ENCODE peak calls at places on chromosomes 1 and 21, in six cellular contexts. M, I, J, K, A and S are unnamed samples.

GRCh38 chr1:204147392-204148097 is 4.3 kb downstream of the ETNK2 start:
- DNase-seq in K (no peak), J (no peak), I (no peak), A (no peak), M (no peak), S (no peak)

GRCh38 chr1:222736470-222736869 is 532 bp upstream of the FAM177B start:
- DNase-seq in J (no peak), K (no peak), M (no peak), I (no peak), A (no peak), S (no peak)

GRCh38 chr1:198876371-198876871 is 237.6 kb downstream of the PTPRC start:
- DNase-seq in M (no peak), K (no peak), I (no peak), J (peak), A (no peak), S (no peak)

GRCh38 chr1:60923287-60924110 is 158.9 kb upstream of the NFIA start:
- DNase-seq in M (no peak), J (no peak), A (no peak), I (no peak), K (no peak), S (no peak)

GRCh38 chr1:212600980-212601379 is 7.6 kb upstream of the ATF3 start:
- DNase-seq in I (peak), J (no peak), M (no peak), K (no peak), A (no peak), S (peak)

GRCh38 chr1:13549521-13549920 is 34.1 kb upstream of the PDPN start:
- DNase-seq in A (no peak), M (no peak), K (no peak), I (no peak), J (no peak), S (no peak)

GRCh38 chr1:202154766-202155477 is 5.5 kb downstream of the PTPN7 start:
- DNase-seq in K (peak), A (peak), M (no peak), I (peak), J (peak), S (peak)

GRCh38 chr1:240635466-240636256 is 23.7 kb upstream of the GREM2 start:
- DNase-seq in I (peak), J (no peak), A (no peak), M (no peak), K (no peak), S (no peak)

GRCh38 chr1:113073457-113073950 is 506 bp downstream of the LRIG2 start:
- DNase-seq in I (peak), J (peak), A (no peak), K (peak), M (no peak), S (no peak)

GRCh38 chr1:204402391-204402790 is 9.2 kb downstream of the PPP1R15B start:
- DNase-seq in K (no peak), M (no peak), J (no peak), I (no peak), A (no peak), S (no peak)

GRCh38 chr1:246753670-246754535 is 29.7 kb downstream of the SCCPDH start:
- DNase-seq in I (peak), K (peak), J (peak), A (peak), M (peak), S (peak)

GRCh38 chr21:36193200-36193599 is 36.6 kb downstream of the DOP1B start:
- DNase-seq in K (no peak), A (no peak), I (no peak), J (no peak), M (no peak), S (no peak)

GRCh38 chr1:50775740-50776139 is 184.3 kb downstream of the FAF1 start:
- DNase-seq in M (no peak), J (no peak), K (no peak), I (no peak), A (no peak), S (no peak)

GRCh38 chr1:215517441-215517891 is 49.6 kb upstream of the KCTD3 start:
- DNase-seq in K (peak), A (no peak), I (peak), J (peak), M (no peak), S (no peak)

GRCh38 chr1:211327341-211327921 is 798 bp downstream of the TRAF5 start:
- DNase-seq in J (no peak), M (no peak), I (peak), A (peak), K (no peak), S (peak)

GRCh38 chr1:246492611-246493245 is 14.4 kb downstream of the SMYD3 start:
- DNase-seq in J (peak), K (peak), I (peak), A (no peak), M (no peak), S (peak)

GRCh38 chr21:42366292-42367010 is at the start of gene TFF1:
- DNase-seq in M (no peak), A (no peak), I (no peak), K (no peak), J (no peak), S (no peak)

GRCh38 chr1:119582801-119583200 is 65.3 kb downstream of the ZNF697 start:
- DNase-seq in I (peak), J (peak), M (no peak), K (peak), A (no peak), S (peak)
- TF ChIP-seq CTCF in I (peak), J (no peak), M (no peak), K (peak), A (no peak), S (no peak)

DNA sequence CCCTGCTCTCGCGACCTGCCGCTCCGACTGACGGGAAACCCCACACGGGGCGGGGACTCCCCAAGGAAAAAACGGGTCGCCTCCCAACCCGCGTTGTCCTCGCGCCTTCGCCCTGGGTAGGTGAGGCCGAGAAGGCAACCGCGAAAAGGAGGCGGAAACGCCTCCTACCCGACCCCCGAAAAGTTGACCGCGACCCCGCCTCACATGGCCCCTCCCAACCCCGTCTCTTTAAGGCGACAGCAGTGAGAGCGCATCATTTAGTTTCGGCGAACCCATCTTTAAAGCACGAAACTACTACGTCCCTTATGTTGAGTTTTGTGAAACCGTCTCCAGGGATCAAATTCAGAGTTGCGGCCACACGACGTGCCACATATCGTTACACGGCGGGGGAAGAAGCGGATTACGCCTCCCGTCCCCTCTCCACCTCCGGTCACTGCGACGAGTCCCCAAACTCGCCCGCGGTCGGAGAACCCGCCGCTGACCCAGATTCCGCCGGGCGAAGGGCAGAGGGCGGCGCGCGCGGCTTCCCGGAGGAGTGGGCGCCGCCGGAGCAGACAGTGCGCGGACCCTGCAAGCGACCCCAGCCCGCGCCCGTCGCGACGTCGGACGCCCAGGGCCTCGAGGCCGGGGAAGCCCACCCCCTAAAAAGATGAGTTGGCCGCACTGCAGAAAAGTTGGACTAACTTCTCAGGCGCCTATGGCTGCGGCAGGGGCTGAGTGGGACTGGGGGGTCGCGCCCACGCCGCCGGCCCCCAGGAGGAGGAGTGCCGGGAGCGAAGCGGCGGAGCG is 1.1 kb downstream of the ANP32E start:
- DNase-seq in A (peak), I (peak), J (peak), M (peak), K (no peak), S (peak)
- TF ChIP-seq CTCF in A (no peak), I (no peak), J (no peak), M (no peak), K (no peak), S (no peak)

GRCh38 chr1:34779962-34780361 is 1.1 kb upstream of the GJB3 start:
- DNase-seq in M (no peak), A (no peak), K (no peak), J (no peak), I (no peak), S (no peak)

GRCh38 chr1:34780528-34780927 is 486 bp upstream of the GJB3 start:
- DNase-seq in M (no peak), I (no peak), K (no peak), A (no peak), J (no peak), S (no peak)

GRCh38 chr1:34779526-34779925 is 1.5 kb upstream of the GJB3 start:
- DNase-seq in I (no peak), M (no peak), A (no peak), K (no peak), J (no peak), S (no peak)

GRCh38 chr1:34781071-34781843 is at the start of gene GJB3:
- DNase-seq in A (peak), I (no peak), M (no peak), J (peak), K (no peak), S (peak)

DNA sequence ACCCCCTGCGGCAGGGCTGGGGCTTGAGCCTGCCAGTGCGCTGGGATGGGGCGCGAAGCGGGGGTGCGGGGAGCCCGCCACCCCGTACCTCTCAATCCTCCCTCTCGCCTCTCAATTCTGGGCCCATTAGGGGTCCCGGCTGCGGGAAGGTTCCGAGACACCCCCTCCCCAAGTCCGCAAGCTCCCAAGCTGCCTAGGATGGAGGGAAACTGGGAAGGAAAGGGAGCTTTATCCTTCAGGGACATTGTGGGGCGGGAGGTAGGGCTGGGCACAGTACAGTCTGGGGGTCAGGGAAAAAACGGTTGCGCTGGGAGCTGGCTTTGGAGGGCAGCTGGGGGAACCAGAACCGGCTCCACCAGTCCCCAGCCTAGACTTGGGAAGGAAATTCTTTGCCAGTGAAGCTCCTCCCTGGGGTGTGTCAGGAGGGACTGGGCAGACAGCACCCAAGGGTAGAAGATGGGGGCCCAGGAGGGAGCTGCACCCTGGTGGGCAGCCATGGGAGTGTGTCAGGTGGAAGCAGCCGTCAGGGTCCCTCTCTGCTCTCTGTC is 904 bp downstream of the GJB3 start:
- DNase-seq in I (no peak), A (no peak), K (no peak), M (no peak), J (no peak), S (no peak)
- TF ChIP-seq CTCF in I (no peak), A (no peak), K (no peak), M (no peak), J (peak), S (no peak)

GRCh38 chr1:153771841-153772593 is 3.2 kb upstream of the SLC27A3 start:
- DNase-seq in M (no peak), K (no peak), A (no peak), J (peak), I (no peak), S (peak)
- TF ChIP-seq CTCF in M (no peak), K (peak), A (no peak), J (peak), I (peak), S (no peak)

GRCh38 chr1:183234660-183235476 is 48.8 kb downstream of the LAMC2 start:
- DNase-seq in M (peak), K (peak), J (peak), I (peak), A (no peak), S (no peak)
- TF ChIP-seq CTCF in M (no peak), K (peak), J (peak), I (peak), A (peak), S (peak)

GRCh38 chr1:67489643-67490042 is 59.4 kb upstream of the SERBP1 start:
- DNase-seq in K (no peak), I (peak), A (peak), J (no peak), M (no peak), S (peak)
- TF ChIP-seq CTCF in K (peak), I (peak), A (no peak), J (no peak), M (no peak), S (no peak)

GRCh38 chr1:237799762-237800474 is 90.8 kb downstream of the ZP4 start:
- DNase-seq in J (peak), A (no peak), I (no peak), M (no peak), K (no peak), S (peak)
- TF ChIP-seq CTCF in J (no peak), A (no peak), I (no peak), M (no peak), K (no peak), S (peak)

GRCh38 chr1:48225579-48225978 is 3.1 kb downstream of the SLC5A9 start:
- DNase-seq in A (no peak), J (no peak), M (no peak), I (no peak), K (no peak), S (no peak)

GRCh38 chr1:48229309-48229708 is 6.8 kb downstream of the SLC5A9 start:
- DNase-seq in I (no peak), A (no peak), K (no peak), J (no peak), M (no peak), S (no peak)

GRCh38 chr1:48227165-48228013 is 4.9 kb downstream of the SLC5A9 start:
- DNase-seq in J (no peak), M (no peak), K (no peak), I (no peak), A (no peak), S (peak)

GRCh38 chr1:48232722-48233121 is 10.2 kb downstream of the SLC5A9 start:
- DNase-seq in K (no peak), A (no peak), I (no peak), J (no peak), M (no peak), S (no peak)

GRCh38 chr1:48228156-48228555 is 5.6 kb downstream of the SLC5A9 start:
- DNase-seq in J (peak), A (no peak), M (no peak), K (no peak), I (no peak), S (no peak)
- TF ChIP-seq CTCF in J (no peak), A (no peak), M (no peak), K (no peak), I (peak), S (no peak)

DNA sequence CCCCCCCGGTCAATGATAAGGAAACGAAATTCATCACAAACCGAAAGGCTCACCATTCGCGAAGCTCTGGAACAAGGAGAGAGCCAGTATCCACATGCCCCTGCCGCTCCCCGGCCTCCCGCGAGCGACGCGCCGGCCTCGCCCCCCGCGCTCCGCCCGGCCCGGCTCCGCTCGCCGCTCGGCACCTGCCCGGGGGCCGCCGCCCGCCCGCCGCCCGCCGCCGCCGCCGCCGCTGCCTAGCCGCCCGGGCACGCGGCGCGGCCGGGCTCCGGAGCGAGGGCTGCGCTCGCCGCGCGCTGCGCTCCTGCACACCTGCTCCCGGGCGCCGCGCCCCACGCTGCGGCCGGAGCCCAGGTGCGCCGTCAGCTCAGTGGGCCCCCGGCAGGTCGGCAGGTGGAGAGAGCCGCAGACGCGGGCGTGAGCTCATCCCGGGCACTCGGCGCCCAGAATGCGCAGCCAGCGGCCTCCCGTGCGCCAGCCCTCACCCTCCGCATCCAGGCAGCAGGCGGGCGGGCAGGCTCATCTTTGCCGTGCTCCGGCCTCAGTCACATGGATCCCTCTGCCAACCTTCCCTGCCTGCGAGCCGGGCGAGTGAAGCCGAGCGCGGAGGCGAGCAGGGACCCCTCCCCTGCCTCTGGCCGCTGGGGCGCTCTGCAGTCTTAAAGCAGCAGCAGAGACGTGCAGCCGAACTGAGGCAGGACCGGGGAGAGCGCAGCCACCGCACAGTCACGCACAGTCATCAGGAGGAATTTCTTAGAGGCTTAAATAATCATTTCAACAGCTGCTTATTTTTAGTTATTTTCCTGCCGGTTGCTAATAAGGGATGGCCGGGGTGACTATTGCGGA is at the start of gene DSCAM:
- DNase-seq in K (no peak), A (no peak), I (no peak), J (peak), M (no peak), S (no peak)
- TF ChIP-seq CTCF in K (no peak), A (no peak), I (no peak), J (no peak), M (no peak), S (no peak)

GRCh38 chr1:167541610-167542009 is 12.0 kb downstream of the CREG1 start:
- DNase-seq in A (no peak), J (no peak), M (no peak), I (no peak), K (no peak), S (no peak)

GRCh38 chr1:167541013-167541412 is 12.5 kb downstream of the CREG1 start:
- DNase-seq in J (no peak), A (no peak), M (no peak), I (no peak), K (no peak), S (no peak)

GRCh38 chr1:167544447-167544846 is 9.1 kb downstream of the CREG1 start:
- DNase-seq in J (no peak), M (no peak), I (no peak), K (no peak), A (no peak), S (peak)

GRCh38 chr1:167543566-167543965 is 10.0 kb downstream of the CREG1 start:
- DNase-seq in M (no peak), K (no peak), J (no peak), A (no peak), I (no peak), S (no peak)

DNA sequence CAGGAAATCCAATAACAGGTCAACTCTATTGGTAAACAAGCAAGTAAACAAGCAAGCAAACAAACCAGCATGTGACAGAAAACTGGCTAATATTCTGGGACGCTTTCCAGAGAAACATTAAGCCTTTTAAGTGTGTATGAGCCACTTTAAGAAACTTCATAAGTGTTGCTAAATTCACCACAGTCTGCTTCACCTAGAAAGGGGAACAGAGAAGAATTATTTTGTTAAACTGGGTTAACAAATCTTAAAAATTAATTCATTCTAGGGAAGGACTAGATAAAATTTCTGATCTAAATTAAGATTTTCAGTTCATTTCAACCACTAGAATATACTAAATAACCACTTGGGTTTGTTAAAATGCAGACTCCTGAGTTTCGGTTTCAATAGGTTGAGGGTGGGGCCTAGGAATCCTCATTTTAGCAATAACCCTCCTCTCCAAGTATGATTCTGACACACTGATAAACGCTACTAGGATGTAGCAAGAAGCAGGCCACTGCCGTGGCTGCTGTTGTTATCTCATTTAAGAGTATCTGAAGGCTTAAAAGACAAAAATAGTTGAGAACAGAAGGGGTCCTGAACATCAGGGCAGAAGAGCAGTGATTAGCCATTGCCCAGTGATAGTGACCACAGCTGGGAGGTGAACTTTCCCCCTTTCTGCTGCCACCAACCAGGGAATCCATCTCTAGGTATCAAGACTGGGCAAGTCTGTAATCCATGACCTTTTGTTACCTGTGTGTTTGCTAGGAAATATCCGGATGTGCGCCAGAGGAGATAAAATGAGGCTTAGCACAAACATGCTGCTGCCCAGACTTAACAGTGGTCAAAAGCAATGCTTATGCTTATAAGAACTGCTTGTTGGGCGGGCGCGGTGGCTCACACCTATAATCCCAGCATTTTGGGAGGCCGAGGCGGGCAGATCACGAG is 11.2 kb downstream of the CREG1 start:
- DNase-seq in M (no peak), K (no peak), A (no peak), J (no peak), I (no peak), S (no peak)
- TF ChIP-seq CTCF in M (no peak), K (no peak), A (no peak), J (no peak), I (no peak), S (no peak)